ENCODE peak calls at places on chromosomes 2 and 18, in six cellular contexts. I is astrocyte of the cerebellum, S is heart right ventricle, M is NCI-H748 treated with DMSO at 0.1 percent for 48 hours, D is PC-9, A is tibial nerve. F is an unnamed sample.

GRCh38 chr2:161676902-161677496 is 52.8 kb downstream of the SLC4A10 start:
- DNase-seq in M (no peak), D (no peak), S (no peak), A (no peak), I (no peak), F (no peak)

GRCh38 chr2:64748561-64748960 is 94.8 kb upstream of the SERTAD2 start:
- DNase-seq in M (no peak), D (no peak), S (no peak), I (no peak), A (no peak), F (no peak)

GRCh38 chr2:1603521-1603920 is 140.8 kb downstream of the PXDN start:
- DNase-seq in S (no peak), A (no peak), I (no peak), M (no peak), D (no peak), F (no peak)

GRCh38 chr2:136384541-136385303 is 266.8 kb upstream of the CXCR4 start:
- DNase-seq in A (no peak), I (no peak), D (no peak), M (peak), S (no peak), F (no peak)

GRCh38 chr2:151409601-151410484 is at the start of gene RIF1:
- DNase-seq in S (peak), M (peak), A (peak), D (peak), I (peak), F (peak)

GRCh38 chr2:235472443-235472842 is 21.4 kb upstream of the AGAP1 start:
- DNase-seq in D (no peak), I (no peak), A (no peak), S (no peak), M (no peak), F (no peak)

GRCh38 chr2:36539631-36540030 is 58.3 kb downstream of the FEZ2 start:
- DNase-seq in I (no peak), D (no peak), S (no peak), A (no peak), M (no peak), F (no peak)

GRCh38 chr18:77114564-77115391 is 17.8 kb downstream of the MBP start:
- DNase-seq in M (no peak), I (no peak), D (no peak), A (peak), S (peak), F (peak)

GRCh38 chr2:10267551-10268465 is 34.9 kb upstream of the HPCAL1 start:
- DNase-seq in S (no peak), I (no peak), A (no peak), M (no peak), D (no peak), F (peak)

GRCh38 chr2:68684197-68684596 is 40.8 kb downstream of the PROKR1 start:
- DNase-seq in M (no peak), S (no peak), A (no peak), I (no peak), D (no peak), F (no peak)

GRCh38 chr2:105315314-105315713 is 14.2 kb downstream of the TGFBRAP1 start:
- DNase-seq in I (no peak), M (no peak), D (no peak), S (no peak), A (no peak), F (no peak)

GRCh38 chr2:112173646-112174319 is 35.6 kb downstream of the FBLN7 start:
- DNase-seq in I (no peak), M (no peak), D (no peak), A (no peak), S (no peak), F (no peak)

GRCh38 chr2:6855860-6856547 is 9.7 kb downstream of the CMPK2 start:
- DNase-seq in M (no peak), S (no peak), A (no peak), D (no peak), I (no peak), F (no peak)

GRCh38 chr18:22145160-22145559 is 24.2 kb upstream of the GATA6 start:
- DNase-seq in M (no peak), A (no peak), I (no peak), D (no peak), S (no peak), F (no peak)

GRCh38 chr2:149894760-149895159 is 307.2 kb upstream of the MMADHC start:
- DNase-seq in S (no peak), M (no peak), D (no peak), A (no peak), I (no peak), F (no peak)